ENCODE peak calls at places on chromosomes 2 and 18, in four cellular contexts. U is GM12878, T is HepG2, F is H1. K is an unnamed sample. For H3K4me1, the result is how much of the 10 kb centered on the place peaks cover.

GRCh38 chr2:60468390-60469085 is 84.9 kb downstream of the BCL11A start:
- DNase-seq in F (no peak), T (no peak), U (no peak), K (no peak)

GRCh38 chr18:35466815-35467623 is 30.7 kb downstream of the INO80C start:
- DNase-seq in F (no peak), T (no peak), U (no peak), K (no peak)

GRCh38 chr18:629303-630150 is 27.9 kb upstream of the TYMS start:
- DNase-seq in F (no peak), U (no peak), T (no peak), K (no peak)

GRCh38 chr2:176080540-176081355 is 3.0 kb downstream of the EVX2 start:
- DNase-seq in U (no peak), F (no peak), T (no peak), K (no peak)

GRCh38 chr2:70084973-70085710 is 2.1 kb upstream of the PCBP1 start:
- DNase-seq in U (peak), T (no peak), F (peak), K (peak)

GRCh38 chr2:44549099-44549471 is 187.3 kb downstream of the CAMKMT start:
- DNase-seq in T (no peak), U (no peak), F (no peak), K (no peak)

GRCh38 chr2:229297284-229297683 is 26.2 kb upstream of the PID1 start:
- DNase-seq in F (no peak), T (no peak), U (no peak), K (no peak)

GRCh38 chr2:20370191-20370590 is 19.5 kb upstream of the PUM2 start:
- DNase-seq in T (no peak), U (no peak), F (no peak), K (no peak)

GRCh38 chr18:74333091-74333490 is 17.5 kb downstream of the C18orf63 start:
- DNase-seq in F (no peak), U (no peak), T (no peak), K (no peak)

GRCh38 chr2:43102366-43103092 is 123.9 kb downstream of the ZFP36L2 start:
- DNase-seq in F (no peak), T (no peak), U (no peak), K (no peak)

GRCh38 chr2:64931536-64932326 is 57.5 kb upstream of the SLC1A4 start:
- DNase-seq in F (no peak), U (no peak), T (no peak), K (no peak)

GRCh38 chr18:2723207-2723606 is 67.7 kb downstream of the SMCHD1 start:
- DNase-seq in U (no peak), T (no peak), F (no peak), K (no peak)

GRCh38 chr2:55011741-55012574 is 38.3 kb downstream of the RTN4 start:
- DNase-seq in T (peak), F (no peak), U (no peak), K (no peak)
- H3K9ac ChIP-seq in T (peak), F (no peak), U (no peak), K (no peak)

GRCh38 chr2:216696321-216696720 is 972 bp upstream of the IGFBP5 start:
- DNase-seq in F (no peak), T (no peak), U (no peak), K (no peak)
- H3K4me1 ChIP-seq in F (under half), T (under half), U (under half), K (under half)

GRCh38 chr2:222904557-222905258 is 43.9 kb downstream of the ACSL3 start:
- DNase-seq in U (no peak), F (no peak), T (no peak), K (no peak)
- TF ChIP-seq SUZ12 in U (no peak), F (no peak), T (no peak), K (no peak)

DNA sequence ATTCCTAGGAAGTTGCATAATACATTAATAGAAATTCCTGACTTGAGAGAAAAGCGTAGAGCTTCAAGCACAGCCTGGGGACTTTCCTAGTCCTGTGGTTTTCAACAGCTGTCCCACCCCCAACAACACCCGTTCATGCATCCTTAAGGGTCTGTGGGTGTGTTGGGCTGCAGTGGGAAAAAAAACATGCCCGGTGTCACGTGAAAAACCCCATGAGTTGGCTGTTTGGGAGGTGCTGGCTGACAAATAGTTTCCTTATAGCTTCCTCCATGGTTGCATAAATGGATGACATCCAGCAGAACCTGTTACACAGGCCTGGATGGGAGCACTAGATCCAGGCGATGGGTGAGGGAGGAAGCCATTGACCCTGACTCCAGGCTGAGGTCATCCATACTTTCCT is 15.0 kb downstream of the SLC9A4 start:
- DNase-seq in T (no peak), F (no peak), U (no peak), K (no peak)
- H3K9ac ChIP-seq in T (no peak), F (no peak), U (no peak), K (no peak)

DNA sequence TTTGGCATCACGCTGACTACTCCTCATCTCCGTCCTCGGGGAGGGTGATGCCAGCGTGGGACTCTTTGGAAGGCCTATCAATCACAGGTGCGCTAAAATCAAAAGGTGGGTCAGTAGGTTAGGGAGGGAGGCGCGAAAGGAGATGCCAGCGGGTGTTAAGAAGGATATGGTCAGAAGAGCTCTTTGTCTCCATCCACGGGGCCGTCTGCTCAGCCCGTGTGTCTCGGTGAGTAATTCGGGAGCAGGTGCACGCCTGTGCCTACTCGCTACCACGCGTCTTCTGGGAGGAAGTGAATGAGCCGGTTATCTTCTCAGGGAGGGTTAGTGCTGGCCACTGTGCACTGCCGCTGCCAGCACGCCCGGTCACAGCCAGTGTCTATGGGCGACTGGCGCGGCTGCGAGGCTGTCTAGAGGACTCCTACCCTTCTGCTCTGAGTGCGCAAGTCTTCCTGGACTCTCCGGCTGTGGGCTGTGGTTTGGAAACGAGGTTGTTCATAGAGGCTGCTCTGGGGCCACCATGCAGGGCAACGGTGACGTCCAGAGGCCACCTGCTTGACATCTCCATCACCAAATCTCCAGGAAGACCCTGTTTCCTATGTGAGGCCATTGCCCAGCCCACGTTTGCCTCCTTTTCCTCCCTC is 153.4 kb downstream of the MBP start:
- DNase-seq in F (no peak), U (no peak), T (no peak), K (no peak)
- H3K4me1 ChIP-seq in F (under half), U (under half), T (under half), K (under half)

GRCh38 chr18:58525928-58526424 is 102.9 kb downstream of the ALPK2 start:
- DNase-seq in T (no peak), U (peak), F (no peak), K (no peak)

GRCh38 chr18:58527116-58528010 is 101.5 kb downstream of the ALPK2 start:
- DNase-seq in U (no peak), F (no peak), T (peak), K (no peak)

GRCh38 chr18:58526425-58527115 is 102.3 kb downstream of the ALPK2 start:
- DNase-seq in U (no peak), F (no peak), T (peak), K (no peak)

GRCh38 chr18:58528011-58528367 is 100.9 kb downstream of the ALPK2 start:
- DNase-seq in F (no peak), T (no peak), U (no peak), K (no peak)

GRCh38 chr18:58525517-58525916 is 103.4 kb downstream of the ALPK2 start:
- DNase-seq in F (no peak), T (no peak), U (peak), K (no peak)
- TF ChIP-seq SUZ12 in F (no peak), T (no peak), U (no peak), K (no peak)

GRCh38 chr2:94875820-94876522 is 4.7 kb downstream of the TEKT4 start:
- DNase-seq in T (no peak), F (no peak), U (no peak), K (no peak)

GRCh38 chr2:94876523-94876863 is 5.3 kb downstream of the TEKT4 start:
- DNase-seq in F (no peak), T (no peak), U (no peak), K (no peak)

GRCh38 chr2:94873362-94874276 is 2.4 kb downstream of the TEKT4 start:
- DNase-seq in T (no peak), U (no peak), F (no peak), K (no peak)

GRCh38 chr2:94874277-94874997 is 3.2 kb downstream of the TEKT4 start:
- DNase-seq in T (peak), F (no peak), U (no peak), K (peak)

GRCh38 chr2:94875064-94875819 is 4.0 kb downstream of the TEKT4 start:
- DNase-seq in U (no peak), F (no peak), T (no peak), K (no peak)
- H3K9ac ChIP-seq in U (no peak), F (no peak), T (no peak), K (no peak)

GRCh38 chr2:37645363-37645762 is 26.1 kb downstream of the CDC42EP3 start:
- DNase-seq in T (no peak), U (no peak), F (no peak), K (no peak)

GRCh38 chr2:37643102-37644078 is 28.1 kb downstream of the CDC42EP3 start:
- DNase-seq in F (no peak), T (no peak), U (no peak), K (no peak)

GRCh38 chr2:37641582-37642111 is 29.8 kb downstream of the CDC42EP3 start:
- DNase-seq in F (no peak), T (no peak), U (no peak), K (no peak)

GRCh38 chr2:37645836-37646235 is 25.6 kb downstream of the CDC42EP3 start:
- DNase-seq in F (no peak), U (no peak), T (peak), K (no peak)

DNA sequence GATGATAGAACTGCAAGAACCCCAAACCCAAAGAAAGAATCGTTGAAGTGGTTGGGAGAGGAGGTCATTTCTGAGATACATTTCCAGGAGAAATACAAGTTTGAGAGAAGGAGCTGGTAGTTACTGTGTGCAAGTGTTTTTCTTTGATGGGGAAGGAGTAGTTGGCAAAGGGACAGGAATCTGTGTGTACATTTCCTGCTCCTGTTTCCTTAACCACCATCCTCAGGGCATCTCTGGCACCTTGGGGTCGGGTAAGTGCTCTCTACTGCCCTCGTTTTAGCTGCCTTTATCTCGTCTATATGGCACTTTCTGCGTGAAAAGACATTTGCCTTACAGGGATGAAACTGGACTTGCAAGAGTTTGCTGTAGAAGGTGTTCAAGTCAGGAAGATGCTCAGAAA is 27.3 kb downstream of the CDC42EP3 start:
- DNase-seq in T (no peak), U (no peak), F (no peak), K (no peak)
- H3K4me1 ChIP-seq in T (under half), U (under half), F (under half), K (under half)